ENCODE peak calls at places on chromosomes 11 and 22, in ten cellular contexts. One of them, this sample, is unnamed.

GRCh38 chr11:71372693-71373657 is 75.2 kb downstream of the DHCR7 start:
- DNase-seq in substantia nigra: no peak
- DNase-seq in GM23338: peak
- DNase-seq in Panc1: peak
- DNase-seq in adrenal gland: no peak
- DNase-seq in AG04450: peak
- DNase-seq in CD8-positive, alpha-beta T cell: no peak
- DNase-seq in fibroblast of lung: peak
- DNase-seq in osteoblast: peak
- DNase-seq in IMR-90: peak
- DNase-seq in this sample: no peak

GRCh38 chr11:15710593-15711260 is 596.0 kb downstream of the INSC start:
- DNase-seq in substantia nigra: no peak
- DNase-seq in GM23338: peak
- DNase-seq in Panc1: no peak
- DNase-seq in adrenal gland: no peak
- DNase-seq in AG04450: no peak
- DNase-seq in CD8-positive, alpha-beta T cell: no peak
- DNase-seq in fibroblast of lung: no peak
- DNase-seq in osteoblast: no peak
- DNase-seq in IMR-90: no peak
- DNase-seq in this sample: no peak

GRCh38 chr22:35915477-35916013 is 113.1 kb downstream of the RBFOX2 start:
- DNase-seq in substantia nigra: no peak
- DNase-seq in GM23338: no peak
- DNase-seq in Panc1: no peak
- DNase-seq in adrenal gland: no peak
- DNase-seq in AG04450: no peak
- DNase-seq in CD8-positive, alpha-beta T cell: no peak
- DNase-seq in fibroblast of lung: peak
- DNase-seq in osteoblast: peak
- DNase-seq in IMR-90: peak
- DNase-seq in this sample: no peak

GRCh38 chr11:72779495-72780128 is 14.2 kb downstream of the STARD10 start:
- DNase-seq in substantia nigra: no peak
- DNase-seq in GM23338: no peak
- DNase-seq in Panc1: no peak
- DNase-seq in adrenal gland: no peak
- DNase-seq in AG04450: no peak
- DNase-seq in CD8-positive, alpha-beta T cell: no peak
- DNase-seq in fibroblast of lung: no peak
- DNase-seq in osteoblast: peak
- DNase-seq in IMR-90: no peak
- DNase-seq in this sample: no peak

GRCh38 chr11:107018902-107019493 is 722 bp upstream of the GUCY1A2 start:
- DNase-seq in substantia nigra: peak
- DNase-seq in GM23338: peak
- DNase-seq in Panc1: no peak
- DNase-seq in adrenal gland: peak
- DNase-seq in AG04450: peak
- DNase-seq in CD8-positive, alpha-beta T cell: no peak
- DNase-seq in fibroblast of lung: peak
- DNase-seq in osteoblast: peak
- DNase-seq in IMR-90: peak
- DNase-seq in this sample: peak

GRCh38 chr11:36186797-36187196 is 102.4 kb downstream of the COMMD9 start:
- DNase-seq in substantia nigra: no peak
- DNase-seq in GM23338: no peak
- DNase-seq in Panc1: no peak
- DNase-seq in adrenal gland: no peak
- DNase-seq in AG04450: no peak
- DNase-seq in CD8-positive, alpha-beta T cell: no peak
- DNase-seq in fibroblast of lung: no peak
- DNase-seq in osteoblast: no peak
- DNase-seq in IMR-90: no peak
- DNase-seq in this sample: no peak

GRCh38 chr11:75240381-75241035 is at the start of gene TPBGL:
- DNase-seq in substantia nigra: no peak
- DNase-seq in GM23338: peak
- DNase-seq in Panc1: no peak
- DNase-seq in adrenal gland: peak
- DNase-seq in AG04450: no peak
- DNase-seq in CD8-positive, alpha-beta T cell: no peak
- DNase-seq in fibroblast of lung: no peak
- DNase-seq in osteoblast: peak
- DNase-seq in IMR-90: no peak
- DNase-seq in this sample: peak

GRCh38 chr11:29279716-29280115 is 737.1 kb downstream of the KCNA4 start:
- DNase-seq in substantia nigra: no peak
- DNase-seq in GM23338: no peak
- DNase-seq in Panc1: no peak
- DNase-seq in adrenal gland: no peak
- DNase-seq in AG04450: no peak
- DNase-seq in CD8-positive, alpha-beta T cell: no peak
- DNase-seq in fibroblast of lung: no peak
- DNase-seq in osteoblast: no peak
- DNase-seq in IMR-90: no peak
- DNase-seq in this sample: no peak

GRCh38 chr11:57214494-57214893 is 22.6 kb downstream of the APLNR start:
- DNase-seq in substantia nigra: no peak
- DNase-seq in GM23338: no peak
- DNase-seq in Panc1: no peak
- DNase-seq in adrenal gland: no peak
- DNase-seq in AG04450: peak
- DNase-seq in CD8-positive, alpha-beta T cell: no peak
- DNase-seq in fibroblast of lung: peak
- DNase-seq in osteoblast: no peak
- DNase-seq in IMR-90: peak
- DNase-seq in this sample: no peak

GRCh38 chr11:70043482-70043881 is 34.6 kb upstream of the ANO1 start:
- DNase-seq in substantia nigra: no peak
- DNase-seq in GM23338: no peak
- DNase-seq in Panc1: no peak
- DNase-seq in adrenal gland: no peak
- DNase-seq in AG04450: no peak
- DNase-seq in CD8-positive, alpha-beta T cell: no peak
- DNase-seq in fibroblast of lung: no peak
- DNase-seq in osteoblast: no peak
- DNase-seq in IMR-90: no peak
- DNase-seq in this sample: no peak

GRCh38 chr22:27420817-27421361 is 380.7 kb downstream of the MN1 start:
- DNase-seq in substantia nigra: peak
- DNase-seq in GM23338: no peak
- DNase-seq in Panc1: no peak
- DNase-seq in adrenal gland: peak
- DNase-seq in AG04450: peak
- DNase-seq in CD8-positive, alpha-beta T cell: no peak
- DNase-seq in fibroblast of lung: peak
- DNase-seq in osteoblast: peak
- DNase-seq in IMR-90: peak
- DNase-seq in this sample: no peak

GRCh38 chr22:19566599-19567382 is 42.6 kb upstream of the CLDN5 start:
- DNase-seq in substantia nigra: no peak
- DNase-seq in GM23338: no peak
- DNase-seq in Panc1: no peak
- DNase-seq in adrenal gland: no peak
- DNase-seq in AG04450: no peak
- DNase-seq in CD8-positive, alpha-beta T cell: no peak
- DNase-seq in fibroblast of lung: no peak
- DNase-seq in osteoblast: no peak
- DNase-seq in IMR-90: no peak
- DNase-seq in this sample: no peak
- H3K27ac ChIP-seq in substantia nigra: no peak
- H3K27ac ChIP-seq in GM23338: no peak
- H3K27ac ChIP-seq in Panc1: no peak
- H3K27ac ChIP-seq in adrenal gland: no peak
- H3K27ac ChIP-seq in AG04450: no peak
- H3K27ac ChIP-seq in CD8-positive, alpha-beta T cell: no peak
- H3K27ac ChIP-seq in fibroblast of lung: no peak
- H3K27ac ChIP-seq in osteoblast: no peak
- H3K27ac ChIP-seq in IMR-90: no peak
- H3K27ac ChIP-seq in this sample: no peak

GRCh38 chr11:1354125-1354938 is 35.4 kb upstream of the BRSK2 start:
- DNase-seq in substantia nigra: no peak
- DNase-seq in GM23338: no peak
- DNase-seq in Panc1: no peak
- DNase-seq in adrenal gland: no peak
- DNase-seq in AG04450: no peak
- DNase-seq in CD8-positive, alpha-beta T cell: no peak
- DNase-seq in fibroblast of lung: no peak
- DNase-seq in osteoblast: no peak
- DNase-seq in IMR-90: no peak
- DNase-seq in this sample: no peak

GRCh38 chr11:1353383-1354124 is 36.2 kb upstream of the BRSK2 start:
- DNase-seq in substantia nigra: no peak
- DNase-seq in GM23338: peak
- DNase-seq in Panc1: no peak
- DNase-seq in adrenal gland: no peak
- DNase-seq in AG04450: no peak
- DNase-seq in CD8-positive, alpha-beta T cell: no peak
- DNase-seq in fibroblast of lung: no peak
- DNase-seq in osteoblast: no peak
- DNase-seq in IMR-90: no peak
- DNase-seq in this sample: no peak

GRCh38 chr11:1358286-1358685 is 31.4 kb upstream of the BRSK2 start:
- DNase-seq in substantia nigra: no peak
- DNase-seq in GM23338: no peak
- DNase-seq in Panc1: no peak
- DNase-seq in adrenal gland: no peak
- DNase-seq in AG04450: no peak
- DNase-seq in CD8-positive, alpha-beta T cell: no peak
- DNase-seq in fibroblast of lung: peak
- DNase-seq in osteoblast: no peak
- DNase-seq in IMR-90: peak
- DNase-seq in this sample: no peak

GRCh38 chr11:1356007-1356435 is 33.7 kb upstream of the BRSK2 start:
- DNase-seq in substantia nigra: no peak
- DNase-seq in GM23338: no peak
- DNase-seq in Panc1: no peak
- DNase-seq in adrenal gland: no peak
- DNase-seq in AG04450: no peak
- DNase-seq in CD8-positive, alpha-beta T cell: no peak
- DNase-seq in fibroblast of lung: no peak
- DNase-seq in osteoblast: peak
- DNase-seq in IMR-90: no peak
- DNase-seq in this sample: no peak

GRCh38 chr11:1356478-1356960 is 33.2 kb upstream of the BRSK2 start:
- DNase-seq in substantia nigra: no peak
- DNase-seq in GM23338: no peak
- DNase-seq in Panc1: no peak
- DNase-seq in adrenal gland: no peak
- DNase-seq in AG04450: no peak
- DNase-seq in CD8-positive, alpha-beta T cell: no peak
- DNase-seq in fibroblast of lung: no peak
- DNase-seq in osteoblast: no peak
- DNase-seq in IMR-90: no peak
- DNase-seq in this sample: no peak
- H3K27ac ChIP-seq in substantia nigra: no peak
- H3K27ac ChIP-seq in GM23338: no peak
- H3K27ac ChIP-seq in Panc1: peak
- H3K27ac ChIP-seq in adrenal gland: no peak
- H3K27ac ChIP-seq in AG04450: no peak
- H3K27ac ChIP-seq in CD8-positive, alpha-beta T cell: no peak
- H3K27ac ChIP-seq in fibroblast of lung: no peak
- H3K27ac ChIP-seq in osteoblast: no peak
- H3K27ac ChIP-seq in IMR-90: no peak
- H3K27ac ChIP-seq in this sample: no peak

GRCh38 chr11:109963101-109963500 is 130.1 kb upstream of the ZC3H12C start:
- DNase-seq in substantia nigra: no peak
- DNase-seq in GM23338: no peak
- DNase-seq in Panc1: no peak
- DNase-seq in adrenal gland: no peak
- DNase-seq in AG04450: no peak
- DNase-seq in CD8-positive, alpha-beta T cell: no peak
- DNase-seq in fibroblast of lung: no peak
- DNase-seq in osteoblast: no peak
- DNase-seq in IMR-90: no peak
- DNase-seq in this sample: no peak

GRCh38 chr11:109964487-109964886 is 128.7 kb upstream of the ZC3H12C start:
- DNase-seq in substantia nigra: no peak
- DNase-seq in GM23338: no peak
- DNase-seq in Panc1: no peak
- DNase-seq in adrenal gland: no peak
- DNase-seq in AG04450: no peak
- DNase-seq in CD8-positive, alpha-beta T cell: no peak
- DNase-seq in fibroblast of lung: no peak
- DNase-seq in osteoblast: no peak
- DNase-seq in IMR-90: no peak
- DNase-seq in this sample: no peak

GRCh38 chr11:109957601-109958000 is 135.6 kb upstream of the ZC3H12C start:
- DNase-seq in substantia nigra: no peak
- DNase-seq in GM23338: no peak
- DNase-seq in Panc1: no peak
- DNase-seq in adrenal gland: no peak
- DNase-seq in AG04450: no peak
- DNase-seq in CD8-positive, alpha-beta T cell: no peak
- DNase-seq in fibroblast of lung: peak
- DNase-seq in osteoblast: no peak
- DNase-seq in IMR-90: peak
- DNase-seq in this sample: no peak

GRCh38 chr11:109961261-109961660 is 131.9 kb upstream of the ZC3H12C start:
- DNase-seq in substantia nigra: no peak
- DNase-seq in GM23338: no peak
- DNase-seq in Panc1: no peak
- DNase-seq in adrenal gland: no peak
- DNase-seq in AG04450: no peak
- DNase-seq in CD8-positive, alpha-beta T cell: no peak
- DNase-seq in fibroblast of lung: no peak
- DNase-seq in osteoblast: no peak
- DNase-seq in IMR-90: no peak
- DNase-seq in this sample: no peak

DNA sequence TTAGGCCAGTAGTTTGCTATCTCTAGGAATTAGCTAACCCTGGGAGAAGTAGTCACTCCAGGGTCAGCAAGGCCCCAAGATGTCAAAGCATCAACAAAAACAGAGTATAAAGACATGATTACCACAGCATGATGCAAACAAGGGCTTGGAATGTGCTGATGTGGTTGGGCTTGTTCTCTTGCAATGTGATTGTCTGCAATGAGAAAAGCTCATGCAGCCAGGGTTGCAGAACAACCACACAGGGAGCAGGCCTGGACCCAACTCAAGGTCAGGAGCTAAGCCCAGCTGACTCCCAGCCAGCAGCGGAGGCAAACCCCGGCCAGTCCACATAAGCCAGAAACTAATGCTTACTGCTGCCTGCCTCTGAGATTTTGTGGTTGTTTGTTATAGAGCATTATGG is 132.4 kb upstream of the ZC3H12C start:
- DNase-seq in substantia nigra: no peak
- DNase-seq in GM23338: peak
- DNase-seq in Panc1: no peak
- DNase-seq in adrenal gland: peak
- DNase-seq in AG04450: peak
- DNase-seq in CD8-positive, alpha-beta T cell: no peak
- DNase-seq in fibroblast of lung: peak
- DNase-seq in osteoblast: no peak
- DNase-seq in IMR-90: peak
- DNase-seq in this sample: no peak
- H3K27ac ChIP-seq in substantia nigra: no peak
- H3K27ac ChIP-seq in GM23338: no peak
- H3K27ac ChIP-seq in Panc1: no peak
- H3K27ac ChIP-seq in adrenal gland: peak
- H3K27ac ChIP-seq in AG04450: no peak
- H3K27ac ChIP-seq in CD8-positive, alpha-beta T cell: no peak
- H3K27ac ChIP-seq in fibroblast of lung: no peak
- H3K27ac ChIP-seq in osteoblast: no peak
- H3K27ac ChIP-seq in IMR-90: no peak
- H3K27ac ChIP-seq in this sample: no peak

GRCh38 chr11:110488446-110488845 is 58.7 kb downstream of the FDX1 start:
- DNase-seq in substantia nigra: no peak
- DNase-seq in GM23338: no peak
- DNase-seq in Panc1: no peak
- DNase-seq in adrenal gland: no peak
- DNase-seq in AG04450: no peak
- DNase-seq in CD8-positive, alpha-beta T cell: no peak
- DNase-seq in fibroblast of lung: no peak
- DNase-seq in osteoblast: no peak
- DNase-seq in IMR-90: no peak
- DNase-seq in this sample: no peak
- H3K27ac ChIP-seq in substantia nigra: no peak
- H3K27ac ChIP-seq in GM23338: no peak
- H3K27ac ChIP-seq in Panc1: no peak
- H3K27ac ChIP-seq in adrenal gland: no peak
- H3K27ac ChIP-seq in AG04450: no peak
- H3K27ac ChIP-seq in CD8-positive, alpha-beta T cell: no peak
- H3K27ac ChIP-seq in fibroblast of lung: no peak
- H3K27ac ChIP-seq in osteoblast: no peak
- H3K27ac ChIP-seq in IMR-90: no peak
- H3K27ac ChIP-seq in this sample: no peak